ENCODE peak calls at places on chromosomes 11 and 22, in ten cellular contexts. Q is AG04449, J is skeletal muscle cell, E is breast epithelium, L is amygdala, V is small intestine, O is heart right ventricle, Z is endothelial cell, B is ACHN, R is substantia nigra. F is an unnamed sample.

GRCh38 chr11:64390558-64390957 is 31.6 kb downstream of the RPS6KA4 start:
- DNase-seq in L (no peak), O (no peak), Z (no peak), J (no peak), Q (no peak), R (no peak), V (no peak), B (no peak), E (no peak), F (no peak)

GRCh38 chr11:1870721-1871466 is 18.0 kb downstream of the LSP1 start:
- DNase-seq in Z (no peak), Q (no peak), L (no peak), E (no peak), R (no peak), O (no peak), V (no peak), J (no peak), B (no peak), F (no peak)

GRCh38 chr11:125114518-125114917 is 3.1 kb upstream of the TMEM218 start:
- DNase-seq in Q (no peak), Z (no peak), O (no peak), L (no peak), J (no peak), R (no peak), B (no peak), V (peak; percentile 10), E (no peak), F (no peak)

GRCh38 chr11:70760416-70761020 is 362.2 kb downstream of the CTTN start:
- DNase-seq in E (no peak), L (no peak), Q (no peak), J (no peak), V (no peak), Z (no peak), R (no peak), O (no peak), B (no peak), F (no peak)

GRCh38 chr22:39908737-39909136 is 7.9 kb downstream of the GRAP2 start:
- DNase-seq in Z (no peak), R (no peak), V (no peak), B (no peak), E (no peak), Q (no peak), L (no peak), O (no peak), J (no peak), F (no peak)

GRCh38 chr11:6328321-6328720 is 8.0 kb upstream of the CAVIN3 start:
- DNase-seq in L (no peak), Q (no peak), E (no peak), J (no peak), B (no peak), V (no peak), Z (no peak), R (no peak), O (no peak), F (no peak)

GRCh38 chr11:121024989-121025388 is 1.1 kb downstream of the TBCEL start:
- DNase-seq in Z (no peak), J (no peak), Q (no peak), E (no peak), B (peak; percentile 2), O (peak; percentile 40), R (no peak), V (no peak), L (no peak), F (no peak)

GRCh38 chr11:32829680-32830412 is at the start of gene PRRG4:
- DNase-seq in R (peak; percentile 16), Z (peak; percentile 46), O (peak; percentile 35), Q (no peak), J (no peak), E (peak; percentile 71), V (peak; percentile 86), B (peak; percentile 69), L (peak; percentile 3), F (peak; percentile 74)

GRCh38 chr11:130145975-130146776 is 13.4 kb upstream of the ST14 start:
- DNase-seq in B (peak; percentile 48), O (no peak), R (no peak), E (peak; percentile 80), J (no peak), Q (no peak), L (no peak), Z (peak; percentile 34), V (peak; percentile 97), F (no peak)

GRCh38 chr22:37906364-37907008 is 389 bp downstream of the MICALL1 start:
- DNase-seq in L (no peak), Q (no peak), Z (no peak), V (no peak), O (peak; percentile 19), E (no peak), B (peak; percentile 19), R (no peak), J (no peak), F (no peak)